ENCODE peak calls at places on chromosome 12, in ten cellular contexts. T, M, X, K, W, H, G, F, C and O are unnamed samples.

GRCh38 chr12:132586929-132587328 is 23.5 kb downstream of the LRCOL1 start:
- DNase-seq in W (no peak), T (no peak), X (no peak), C (no peak), M (no peak), G (no peak), F (no peak), H (no peak), K (no peak), O (no peak)

GRCh38 chr12:459050-459429 is 699 bp upstream of the B4GALNT3 start:
- DNase-seq in F (no peak), X (no peak), W (no peak), G (no peak), T (no peak), C (no peak), K (no peak), H (no peak), M (no peak), O (no peak)

GRCh38 chr12:82015623-82016347 is 256.6 kb upstream of the PPFIA2 start:
- DNase-seq in F (no peak), H (no peak), G (no peak), C (no peak), T (no peak), M (no peak), K (no peak), X (no peak), W (no peak), O (no peak)

GRCh38 chr12:65778268-65779090 is 45.8 kb upstream of the HMGA2 start:
- DNase-seq in M (no peak), C (no peak), F (no peak), W (no peak), K (no peak), T (no peak), G (no peak), X (no peak), H (no peak), O (no peak)

GRCh38 chr12:11892065-11892391 is 178.7 kb upstream of the BCL2L14 start:
- DNase-seq in W (no peak), M (no peak), H (no peak), X (peak; percentile 71), G (no peak), F (no peak), T (no peak), K (no peak), C (no peak), O (no peak)

GRCh38 chr12:93913845-93914244 is 234.5 kb upstream of the PLXNC1 start:
- DNase-seq in W (no peak), G (no peak), X (no peak), C (no peak), H (no peak), T (no peak), F (no peak), M (no peak), K (no peak), O (no peak)

GRCh38 chr12:14952295-14952995 is 9.0 kb downstream of the ARHGDIB start:
- DNase-seq in G (no peak), M (peak; percentile 48), W (no peak), H (no peak), F (no peak), K (no peak), C (peak; percentile 28), X (peak; percentile 100), T (no peak), O (no peak)

GRCh38 chr12:46891306-46891705 is 65.5 kb upstream of the SLC38A4 start:
- DNase-seq in M (no peak), C (no peak), K (no peak), G (no peak), X (peak; percentile 44), W (no peak), H (no peak), F (no peak), T (no peak), O (no peak)

GRCh38 chr12:50788562-50788961 is 24.7 kb downstream of the ATF1 start:
- DNase-seq in W (no peak), T (no peak), C (no peak), M (no peak), K (no peak), F (no peak), H (no peak), G (no peak), X (no peak), O (no peak)

GRCh38 chr12:57549909-57550627 is at the start of gene KIF5A:
- DNase-seq in F (no peak), K (peak; percentile 65), T (peak; percentile 29), X (peak; percentile 75), W (peak; percentile 8), G (no peak), C (peak; percentile 77), M (peak; percentile 82), H (no peak), O (peak; percentile 33)

GRCh38 chr12:28222081-28222700 is 31.9 kb downstream of the CCDC91 start:
- DNase-seq in C (no peak), X (no peak), G (no peak), T (peak; percentile 24), H (no peak), K (no peak), W (no peak), M (peak; percentile 83), F (no peak), O (no peak)

GRCh38 chr12:27185234-27186045 is 58.6 kb upstream of the STK38L start:
- DNase-seq in X (no peak), C (no peak), W (no peak), K (no peak), H (no peak), F (no peak), G (no peak), M (peak; percentile 61), T (no peak), O (no peak)

GRCh38 chr12:52427083-52427482 is 7.1 kb downstream of the KRT75 start:
- DNase-seq in H (no peak), M (no peak), G (no peak), C (no peak), X (no peak), T (no peak), W (no peak), F (no peak), K (no peak), O (no peak)